ENCODE peak calls at places on chromosomes 12 and 14, in nine cellular contexts. One of them, this sample, is unnamed.

GRCh38 chr14:106657460-106657859 is 1131.1 kb downstream of the TMEM121 start:
- DNase-seq in astrocyte of the hippocampus: no peak
- DNase-seq in T-helper 1 cell: no peak
- DNase-seq in AG04450: no peak
- DNase-seq in ACHN: no peak
- DNase-seq in activated CD4-positive, alpha-beta T cell treated with anti-CD3 and anti-CD28 coated beads, Interleukin-2, amount 50 U/mL, for 48 hours: peak
- DNase-seq in CD8-positive, alpha-beta memory T cell: peak
- DNase-seq in kidney glomerular epithelial cell: no peak
- DNase-seq in uterus: no peak
- DNase-seq in this sample: no peak

GRCh38 chr12:104859144-104859543 is 98.9 kb downstream of the SLC41A2 start:
- DNase-seq in astrocyte of the hippocampus: peak
- DNase-seq in T-helper 1 cell: no peak
- DNase-seq in AG04450: no peak
- DNase-seq in ACHN: no peak
- DNase-seq in activated CD4-positive, alpha-beta T cell treated with anti-CD3 and anti-CD28 coated beads, Interleukin-2, amount 50 U/mL, for 48 hours: no peak
- DNase-seq in CD8-positive, alpha-beta memory T cell: no peak
- DNase-seq in kidney glomerular epithelial cell: peak
- DNase-seq in uterus: no peak
- DNase-seq in this sample: no peak

GRCh38 chr12:32115404-32116104 is 8.9 kb downstream of the BICD1 start:
- DNase-seq in astrocyte of the hippocampus: peak
- DNase-seq in T-helper 1 cell: no peak
- DNase-seq in AG04450: peak
- DNase-seq in ACHN: peak
- DNase-seq in activated CD4-positive, alpha-beta T cell treated with anti-CD3 and anti-CD28 coated beads, Interleukin-2, amount 50 U/mL, for 48 hours: no peak
- DNase-seq in CD8-positive, alpha-beta memory T cell: no peak
- DNase-seq in kidney glomerular epithelial cell: peak
- DNase-seq in uterus: peak
- DNase-seq in this sample: no peak

GRCh38 chr14:95953111-95953724 is 76.6 kb downstream of the TUNAR start:
- DNase-seq in astrocyte of the hippocampus: peak
- DNase-seq in T-helper 1 cell: no peak
- DNase-seq in AG04450: no peak
- DNase-seq in ACHN: peak
- DNase-seq in activated CD4-positive, alpha-beta T cell treated with anti-CD3 and anti-CD28 coated beads, Interleukin-2, amount 50 U/mL, for 48 hours: no peak
- DNase-seq in CD8-positive, alpha-beta memory T cell: no peak
- DNase-seq in kidney glomerular epithelial cell: peak
- DNase-seq in uterus: no peak
- DNase-seq in this sample: no peak

GRCh38 chr12:44972746-44973421 is 78.0 kb downstream of the DBX2 start:
- DNase-seq in astrocyte of the hippocampus: peak
- DNase-seq in T-helper 1 cell: no peak
- DNase-seq in AG04450: no peak
- DNase-seq in ACHN: peak
- DNase-seq in activated CD4-positive, alpha-beta T cell treated with anti-CD3 and anti-CD28 coated beads, Interleukin-2, amount 50 U/mL, for 48 hours: no peak
- DNase-seq in CD8-positive, alpha-beta memory T cell: peak
- DNase-seq in kidney glomerular epithelial cell: peak
- DNase-seq in uterus: no peak
- DNase-seq in this sample: no peak

GRCh38 chr12:89117448-89118034 is 234.8 kb downstream of the DUSP6 start:
- DNase-seq in astrocyte of the hippocampus: peak
- DNase-seq in T-helper 1 cell: no peak
- DNase-seq in AG04450: no peak
- DNase-seq in ACHN: no peak
- DNase-seq in activated CD4-positive, alpha-beta T cell treated with anti-CD3 and anti-CD28 coated beads, Interleukin-2, amount 50 U/mL, for 48 hours: no peak
- DNase-seq in CD8-positive, alpha-beta memory T cell: no peak
- DNase-seq in kidney glomerular epithelial cell: no peak
- DNase-seq in uterus: no peak
- DNase-seq in this sample: no peak

GRCh38 chr12:99767809-99768208 is 120.3 kb downstream of the GARIN6 start:
- DNase-seq in astrocyte of the hippocampus: peak
- DNase-seq in T-helper 1 cell: no peak
- DNase-seq in AG04450: no peak
- DNase-seq in ACHN: peak
- DNase-seq in activated CD4-positive, alpha-beta T cell treated with anti-CD3 and anti-CD28 coated beads, Interleukin-2, amount 50 U/mL, for 48 hours: no peak
- DNase-seq in CD8-positive, alpha-beta memory T cell: no peak
- DNase-seq in kidney glomerular epithelial cell: peak
- DNase-seq in uterus: no peak
- DNase-seq in this sample: no peak

GRCh38 chr12:116346751-116347150 is 69.3 kb upstream of the MED13L start:
- DNase-seq in astrocyte of the hippocampus: peak
- DNase-seq in T-helper 1 cell: no peak
- DNase-seq in AG04450: peak
- DNase-seq in ACHN: peak
- DNase-seq in activated CD4-positive, alpha-beta T cell treated with anti-CD3 and anti-CD28 coated beads, Interleukin-2, amount 50 U/mL, for 48 hours: no peak
- DNase-seq in CD8-positive, alpha-beta memory T cell: no peak
- DNase-seq in kidney glomerular epithelial cell: peak
- DNase-seq in uterus: no peak
- DNase-seq in this sample: no peak

GRCh38 chr12:120483621-120484020 is 12.3 kb upstream of the DYNLL1 start:
- DNase-seq in astrocyte of the hippocampus: no peak
- DNase-seq in T-helper 1 cell: no peak
- DNase-seq in AG04450: no peak
- DNase-seq in ACHN: no peak
- DNase-seq in activated CD4-positive, alpha-beta T cell treated with anti-CD3 and anti-CD28 coated beads, Interleukin-2, amount 50 U/mL, for 48 hours: no peak
- DNase-seq in CD8-positive, alpha-beta memory T cell: no peak
- DNase-seq in kidney glomerular epithelial cell: no peak
- DNase-seq in uterus: no peak
- DNase-seq in this sample: no peak

GRCh38 chr12:57046947-57047890 is 2.7 kb downstream of the MYO1A start:
- DNase-seq in astrocyte of the hippocampus: no peak
- DNase-seq in T-helper 1 cell: no peak
- DNase-seq in AG04450: no peak
- DNase-seq in ACHN: no peak
- DNase-seq in activated CD4-positive, alpha-beta T cell treated with anti-CD3 and anti-CD28 coated beads, Interleukin-2, amount 50 U/mL, for 48 hours: peak
- DNase-seq in CD8-positive, alpha-beta memory T cell: peak
- DNase-seq in kidney glomerular epithelial cell: no peak
- DNase-seq in uterus: no peak
- DNase-seq in this sample: peak

This sample was measured in immature natural killer cell.